ENCODE peak calls at places on chromosomes 13 and 19, in ten cellular contexts. One of them, this sample, is unnamed.

GRCh38 chr13:45683701-45684100 is 18.4 kb upstream of the CBY2 start:
- DNase-seq in HFF-Myc: no peak
- DNase-seq in upper lobe of right lung: no peak
- DNase-seq in stomach: no peak
- DNase-seq in A673: no peak
- DNase-seq in cardiac muscle cell: no peak
- DNase-seq in AG04449: no peak
- DNase-seq in foreskin fibroblast: no peak
- DNase-seq in psoas muscle: no peak
- DNase-seq in A549: no peak
- DNase-seq in this sample: no peak

GRCh38 chr13:53174550-53174949 is 145.9 kb downstream of the OLFM4 start:
- DNase-seq in HFF-Myc: no peak
- DNase-seq in upper lobe of right lung: no peak
- DNase-seq in stomach: no peak
- DNase-seq in A673: no peak
- DNase-seq in cardiac muscle cell: peak; percentile 4
- DNase-seq in AG04449: no peak
- DNase-seq in foreskin fibroblast: no peak
- DNase-seq in psoas muscle: no peak
- DNase-seq in A549: no peak
- DNase-seq in this sample: no peak

GRCh38 chr19:28846094-28846812 is 366.7 kb downstream of the UQCRFS1 start:
- DNase-seq in HFF-Myc: no peak
- DNase-seq in upper lobe of right lung: no peak
- DNase-seq in stomach: no peak
- DNase-seq in A673: no peak
- DNase-seq in cardiac muscle cell: no peak
- DNase-seq in AG04449: no peak
- DNase-seq in foreskin fibroblast: no peak
- DNase-seq in psoas muscle: no peak
- DNase-seq in A549: no peak
- DNase-seq in this sample: no peak

GRCh38 chr19:384801-385169 is 24.2 kb downstream of the C2CD4C start:
- DNase-seq in HFF-Myc: no peak
- DNase-seq in upper lobe of right lung: no peak
- DNase-seq in stomach: no peak
- DNase-seq in A673: no peak
- DNase-seq in cardiac muscle cell: no peak
- DNase-seq in AG04449: no peak
- DNase-seq in foreskin fibroblast: no peak
- DNase-seq in psoas muscle: no peak
- DNase-seq in A549: no peak
- DNase-seq in this sample: no peak

GRCh38 chr13:87999141-87999765 is 328.1 kb downstream of the SLITRK5 start:
- DNase-seq in HFF-Myc: no peak
- DNase-seq in upper lobe of right lung: no peak
- DNase-seq in stomach: no peak
- DNase-seq in A673: peak; percentile 22
- DNase-seq in cardiac muscle cell: peak; percentile 36
- DNase-seq in AG04449: no peak
- DNase-seq in foreskin fibroblast: no peak
- DNase-seq in psoas muscle: no peak
- DNase-seq in A549: no peak
- DNase-seq in this sample: peak; percentile 41

GRCh38 chr19:29040951-29041350 is 172.0 kb downstream of the UQCRFS1 start:
- DNase-seq in HFF-Myc: no peak
- DNase-seq in upper lobe of right lung: no peak
- DNase-seq in stomach: no peak
- DNase-seq in A673: no peak
- DNase-seq in cardiac muscle cell: no peak
- DNase-seq in AG04449: no peak
- DNase-seq in foreskin fibroblast: no peak
- DNase-seq in psoas muscle: no peak
- DNase-seq in A549: no peak
- DNase-seq in this sample: no peak

GRCh38 chr13:22091222-22091970 is 420.5 kb downstream of the FGF9 start:
- DNase-seq in HFF-Myc: no peak
- DNase-seq in upper lobe of right lung: no peak
- DNase-seq in stomach: no peak
- DNase-seq in A673: no peak
- DNase-seq in cardiac muscle cell: peak; percentile 21
- DNase-seq in AG04449: no peak
- DNase-seq in foreskin fibroblast: no peak
- DNase-seq in psoas muscle: no peak
- DNase-seq in A549: no peak
- DNase-seq in this sample: no peak

GRCh38 chr13:69618393-69618792 is 489.2 kb upstream of the ATXN8OS start:
- DNase-seq in HFF-Myc: no peak
- DNase-seq in upper lobe of right lung: no peak
- DNase-seq in stomach: no peak
- DNase-seq in A673: no peak
- DNase-seq in cardiac muscle cell: no peak
- DNase-seq in AG04449: no peak
- DNase-seq in foreskin fibroblast: no peak
- DNase-seq in psoas muscle: no peak
- DNase-seq in A549: no peak
- DNase-seq in this sample: no peak

GRCh38 chr13:107884564-107884963 is 330.8 kb downstream of the LIG4 start:
- DNase-seq in HFF-Myc: no peak
- DNase-seq in upper lobe of right lung: no peak
- DNase-seq in stomach: no peak
- DNase-seq in A673: no peak
- DNase-seq in cardiac muscle cell: no peak
- DNase-seq in AG04449: no peak
- DNase-seq in foreskin fibroblast: no peak
- DNase-seq in psoas muscle: no peak
- DNase-seq in A549: no peak
- DNase-seq in this sample: no peak
- TF ChIP-seq CTCF in HFF-Myc: no peak
- TF ChIP-seq CTCF in upper lobe of right lung: no peak
- TF ChIP-seq CTCF in stomach: no peak
- TF ChIP-seq CTCF in A673: no peak
- TF ChIP-seq CTCF in cardiac muscle cell: no peak
- TF ChIP-seq CTCF in AG04449: no peak
- TF ChIP-seq CTCF in foreskin fibroblast: no peak
- TF ChIP-seq CTCF in psoas muscle: no peak
- TF ChIP-seq CTCF in A549: no peak
- TF ChIP-seq CTCF in this sample: no peak

GRCh38 chr13:99064624-99065249 is 86.9 kb upstream of the DOCK9 start:
- DNase-seq in HFF-Myc: no peak
- DNase-seq in upper lobe of right lung: no peak
- DNase-seq in stomach: no peak
- DNase-seq in A673: no peak
- DNase-seq in cardiac muscle cell: no peak
- DNase-seq in AG04449: no peak
- DNase-seq in foreskin fibroblast: no peak
- DNase-seq in psoas muscle: no peak
- DNase-seq in A549: no peak
- DNase-seq in this sample: no peak

GRCh38 chr13:99061411-99061810 is 83.5 kb upstream of the DOCK9 start:
- DNase-seq in HFF-Myc: no peak
- DNase-seq in upper lobe of right lung: no peak
- DNase-seq in stomach: no peak
- DNase-seq in A673: no peak
- DNase-seq in cardiac muscle cell: no peak
- DNase-seq in AG04449: no peak
- DNase-seq in foreskin fibroblast: no peak
- DNase-seq in psoas muscle: no peak
- DNase-seq in A549: no peak
- DNase-seq in this sample: no peak

GRCh38 chr13:99063952-99064351 is 86.1 kb upstream of the DOCK9 start:
- DNase-seq in HFF-Myc: no peak
- DNase-seq in upper lobe of right lung: no peak
- DNase-seq in stomach: no peak
- DNase-seq in A673: no peak
- DNase-seq in cardiac muscle cell: no peak
- DNase-seq in AG04449: no peak
- DNase-seq in foreskin fibroblast: no peak
- DNase-seq in psoas muscle: no peak
- DNase-seq in A549: no peak
- DNase-seq in this sample: no peak

GRCh38 chr13:99063178-99063577 is 85.3 kb upstream of the DOCK9 start:
- DNase-seq in HFF-Myc: no peak
- DNase-seq in upper lobe of right lung: no peak
- DNase-seq in stomach: no peak
- DNase-seq in A673: no peak
- DNase-seq in cardiac muscle cell: no peak
- DNase-seq in AG04449: no peak
- DNase-seq in foreskin fibroblast: no peak
- DNase-seq in psoas muscle: no peak
- DNase-seq in A549: no peak
- DNase-seq in this sample: no peak

DNA sequence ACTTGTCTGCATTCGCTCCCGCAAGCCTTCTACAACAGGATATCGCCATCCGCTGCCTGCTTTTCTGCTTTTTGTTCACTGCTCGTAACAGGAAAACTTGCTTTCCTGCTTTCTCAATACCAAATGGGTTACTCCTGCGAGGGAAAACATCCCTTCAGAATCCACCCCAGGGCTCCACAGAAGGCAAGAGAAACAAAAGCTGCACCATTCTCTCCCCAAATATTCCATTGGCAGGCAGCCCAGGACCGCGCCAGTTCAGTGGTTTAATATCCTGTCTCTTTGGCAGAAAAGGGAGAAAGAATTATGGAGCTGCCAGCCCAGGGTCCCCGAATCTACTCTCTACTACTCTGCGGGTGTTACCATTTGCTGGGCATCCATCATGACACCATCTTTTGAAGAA is 84.7 kb upstream of the DOCK9 start:
- DNase-seq in HFF-Myc: no peak
- DNase-seq in upper lobe of right lung: no peak
- DNase-seq in stomach: no peak
- DNase-seq in A673: peak; percentile 87
- DNase-seq in cardiac muscle cell: peak; percentile 43
- DNase-seq in AG04449: no peak
- DNase-seq in foreskin fibroblast: peak; percentile 30
- DNase-seq in psoas muscle: no peak
- DNase-seq in A549: no peak
- DNase-seq in this sample: peak; percentile 68
- H3K4me3 ChIP-seq in HFF-Myc: no peak overlapping the region
- H3K4me3 ChIP-seq in upper lobe of right lung: no peak overlapping the region
- H3K4me3 ChIP-seq in stomach: no peak overlapping the region
- H3K4me3 ChIP-seq in A673: peak overlapping the region; percentile 10
- H3K4me3 ChIP-seq in cardiac muscle cell: no peak overlapping the region
- H3K4me3 ChIP-seq in AG04449: no peak overlapping the region
- H3K4me3 ChIP-seq in foreskin fibroblast: no peak overlapping the region
- H3K4me3 ChIP-seq in psoas muscle: no peak overlapping the region
- H3K4me3 ChIP-seq in A549: no peak overlapping the region
- H3K4me3 ChIP-seq in this sample: peak overlapping the region; percentile 23

GRCh38 chr19:47188507-47189033 is 42.4 kb downstream of the BBC3 start:
- DNase-seq in HFF-Myc: no peak
- DNase-seq in upper lobe of right lung: no peak
- DNase-seq in stomach: no peak
- DNase-seq in A673: no peak
- DNase-seq in cardiac muscle cell: no peak
- DNase-seq in AG04449: no peak
- DNase-seq in foreskin fibroblast: no peak
- DNase-seq in psoas muscle: no peak
- DNase-seq in A549: no peak
- DNase-seq in this sample: no peak

GRCh38 chr19:47183579-47183978 is 47.4 kb downstream of the BBC3 start:
- DNase-seq in HFF-Myc: no peak
- DNase-seq in upper lobe of right lung: no peak
- DNase-seq in stomach: no peak
- DNase-seq in A673: no peak
- DNase-seq in cardiac muscle cell: no peak
- DNase-seq in AG04449: no peak
- DNase-seq in foreskin fibroblast: no peak
- DNase-seq in psoas muscle: no peak
- DNase-seq in A549: no peak
- DNase-seq in this sample: no peak

GRCh38 chr19:47187023-47187655 is 43.9 kb downstream of the BBC3 start:
- DNase-seq in HFF-Myc: no peak
- DNase-seq in upper lobe of right lung: no peak
- DNase-seq in stomach: no peak
- DNase-seq in A673: no peak
- DNase-seq in cardiac muscle cell: no peak
- DNase-seq in AG04449: no peak
- DNase-seq in foreskin fibroblast: no peak
- DNase-seq in psoas muscle: no peak
- DNase-seq in A549: no peak
- DNase-seq in this sample: no peak

GRCh38 chr19:47187797-47188196 is 43.2 kb downstream of the BBC3 start:
- DNase-seq in HFF-Myc: no peak
- DNase-seq in upper lobe of right lung: no peak
- DNase-seq in stomach: no peak
- DNase-seq in A673: no peak
- DNase-seq in cardiac muscle cell: no peak
- DNase-seq in AG04449: no peak
- DNase-seq in foreskin fibroblast: no peak
- DNase-seq in psoas muscle: no peak
- DNase-seq in A549: no peak
- DNase-seq in this sample: no peak

GRCh38 chr19:47186337-47187022 is 44.5 kb downstream of the BBC3 start:
- DNase-seq in HFF-Myc: no peak
- DNase-seq in upper lobe of right lung: no peak
- DNase-seq in stomach: no peak
- DNase-seq in A673: no peak
- DNase-seq in cardiac muscle cell: no peak
- DNase-seq in AG04449: no peak
- DNase-seq in foreskin fibroblast: no peak
- DNase-seq in psoas muscle: no peak
- DNase-seq in A549: no peak
- DNase-seq in this sample: no peak
- TF ChIP-seq CTCF in HFF-Myc: no peak
- TF ChIP-seq CTCF in upper lobe of right lung: no peak
- TF ChIP-seq CTCF in stomach: no peak
- TF ChIP-seq CTCF in A673: no peak
- TF ChIP-seq CTCF in cardiac muscle cell: no peak
- TF ChIP-seq CTCF in AG04449: no peak
- TF ChIP-seq CTCF in foreskin fibroblast: no peak
- TF ChIP-seq CTCF in psoas muscle: no peak
- TF ChIP-seq CTCF in A549: no peak
- TF ChIP-seq CTCF in this sample: no peak

GRCh38 chr19:15922021-15922420 is 12.3 kb downstream of the CYP4F11 start:
- DNase-seq in HFF-Myc: no peak
- DNase-seq in upper lobe of right lung: no peak
- DNase-seq in stomach: no peak
- DNase-seq in A673: no peak
- DNase-seq in cardiac muscle cell: no peak
- DNase-seq in AG04449: no peak
- DNase-seq in foreskin fibroblast: no peak
- DNase-seq in psoas muscle: no peak
- DNase-seq in A549: no peak
- DNase-seq in this sample: no peak

GRCh38 chr19:15913830-15914229 is 16.0 kb upstream of the CYP4F2 start:
- DNase-seq in HFF-Myc: no peak
- DNase-seq in upper lobe of right lung: no peak
- DNase-seq in stomach: no peak
- DNase-seq in A673: no peak
- DNase-seq in cardiac muscle cell: no peak
- DNase-seq in AG04449: no peak
- DNase-seq in foreskin fibroblast: no peak
- DNase-seq in psoas muscle: no peak
- DNase-seq in A549: no peak
- DNase-seq in this sample: no peak

GRCh38 chr19:15923702-15924101 is 10.6 kb downstream of the CYP4F11 start:
- DNase-seq in HFF-Myc: no peak
- DNase-seq in upper lobe of right lung: no peak
- DNase-seq in stomach: no peak
- DNase-seq in A673: no peak
- DNase-seq in cardiac muscle cell: no peak
- DNase-seq in AG04449: no peak
- DNase-seq in foreskin fibroblast: no peak
- DNase-seq in psoas muscle: no peak
- DNase-seq in A549: no peak
- DNase-seq in this sample: no peak

GRCh38 chr19:15915109-15915508 is 17.2 kb upstream of the CYP4F2 start:
- DNase-seq in HFF-Myc: no peak
- DNase-seq in upper lobe of right lung: no peak
- DNase-seq in stomach: no peak
- DNase-seq in A673: no peak
- DNase-seq in cardiac muscle cell: no peak
- DNase-seq in AG04449: no peak
- DNase-seq in foreskin fibroblast: no peak
- DNase-seq in psoas muscle: no peak
- DNase-seq in A549: no peak
- DNase-seq in this sample: no peak

DNA sequence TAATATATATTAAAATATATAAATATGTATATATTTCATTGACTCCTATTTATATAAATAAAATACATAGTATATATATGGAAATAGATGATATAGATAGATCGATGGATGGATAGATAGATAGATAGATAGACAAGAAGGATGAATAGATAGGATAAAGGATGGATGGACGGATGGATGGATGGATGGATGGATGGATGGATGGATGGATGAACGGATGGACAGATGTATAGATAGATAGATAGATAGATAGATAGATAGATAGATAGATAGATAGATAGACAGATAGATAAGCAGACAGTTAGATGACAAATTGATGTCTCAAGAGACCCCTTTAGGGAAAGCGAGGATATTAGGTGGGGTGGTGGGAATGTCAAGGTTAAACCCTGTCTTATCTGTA is 15.1 kb downstream of the CYP4F11 start:
- DNase-seq in HFF-Myc: no peak
- DNase-seq in upper lobe of right lung: no peak
- DNase-seq in stomach: no peak
- DNase-seq in A673: no peak
- DNase-seq in cardiac muscle cell: no peak
- DNase-seq in AG04449: no peak
- DNase-seq in foreskin fibroblast: no peak
- DNase-seq in psoas muscle: no peak
- DNase-seq in A549: no peak
- DNase-seq in this sample: no peak
- H3K4me3 ChIP-seq in HFF-Myc: no peak overlapping the region
- H3K4me3 ChIP-seq in upper lobe of right lung: no peak overlapping the region
- H3K4me3 ChIP-seq in stomach: no peak overlapping the region
- H3K4me3 ChIP-seq in A673: no peak overlapping the region
- H3K4me3 ChIP-seq in cardiac muscle cell: no peak overlapping the region
- H3K4me3 ChIP-seq in AG04449: no peak overlapping the region
- H3K4me3 ChIP-seq in foreskin fibroblast: no peak overlapping the region
- H3K4me3 ChIP-seq in psoas muscle: no peak overlapping the region
- H3K4me3 ChIP-seq in A549: no peak overlapping the region
- H3K4me3 ChIP-seq in this sample: no peak overlapping the region

This sample was measured in astrocyte of the cerebellum.